ENCODE peak calls at places on chromosome 12, in nine cellular contexts. T is HEK293T; Y is activated CD4-positive, alpha-beta memory T cell treated with anti-CD3 and anti-CD28 coated beads, Interleukin-2, amount 10 ng/mL, durations not matched to agents 7 days and 5 days; H is prostate gland; O is EH; K is transverse colon; D is NT2/D1; P is gastrocnemius medialis; N is NCI-H1092 treated with DMSO at 0.1 percent for 48 hours. X is an unnamed sample.

GRCh38 chr12:69085852-69086251 is 152.9 kb upstream of the CPM start:
- DNase-seq in T (no peak), Y (no peak), H (no peak), O (no peak), K (no peak), D (no peak), P (no peak), N (no peak), X (no peak)

GRCh38 chr12:95986635-95987535 is 9.3 kb downstream of the HAL start:
- DNase-seq in T (no peak), Y (no peak), H (no peak), O (no peak), K (no peak), D (no peak), P (no peak), N (no peak), X (no peak)

GRCh38 chr12:128644664-128645296 is 179.0 kb downstream of the SLC15A4 start:
- DNase-seq in T (peak), Y (peak), H (peak), O (no peak), K (peak), D (peak), P (no peak), N (peak), X (peak)

GRCh38 chr12:67515679-67516363 is 132.7 kb upstream of the DYRK2 start:
- DNase-seq in T (no peak), Y (peak), H (no peak), O (no peak), K (peak), D (no peak), P (peak), N (peak), X (no peak)

GRCh38 chr12:67269632-67270578 is 747 bp downstream of the CAND1 start:
- DNase-seq in T (peak), Y (peak), H (peak), O (peak), K (peak), D (peak), P (no peak), N (peak), X (peak)

GRCh38 chr12:124863409-124864325 is at the start of gene SCARB1:
- DNase-seq in T (peak), Y (peak), H (peak), O (peak), K (peak), D (peak), P (peak), N (peak), X (peak)

GRCh38 chr12:26121841-26122680 is 2.8 kb downstream of the BHLHE41 start:
- DNase-seq in T (peak), Y (peak), H (no peak), O (peak), K (no peak), D (no peak), P (no peak), N (peak), X (no peak)

GRCh38 chr12:57621497-57622292 is 10.5 kb downstream of the ARHGEF25 start:
- DNase-seq in T (peak), Y (peak), H (peak), O (peak), K (peak), D (no peak), P (no peak), N (peak), X (peak)

GRCh38 chr12:83823386-83824045 is 1089.1 kb downstream of the SLC6A15 start:
- DNase-seq in T (peak), Y (peak), H (no peak), O (peak), K (peak), D (peak), P (no peak), N (peak), X (no peak)

GRCh38 chr12:16573652-16574077 is 32.3 kb downstream of the LMO3 start:
- DNase-seq in T (no peak), Y (no peak), H (no peak), O (no peak), K (peak), D (peak), P (peak), N (no peak), X (no peak)

GRCh38 chr12:65170245-65170881 is 980 bp downstream of the LEMD3 start:
- DNase-seq in T (peak), Y (peak), H (peak), O (peak), K (peak), D (peak), P (peak), N (peak), X (peak)

GRCh38 chr12:117583092-117583491 is 221.7 kb upstream of the NOS1 start:
- DNase-seq in T (no peak), Y (no peak), H (no peak), O (no peak), K (no peak), D (no peak), P (no peak), N (no peak), X (no peak)

GRCh38 chr12:66144796-66145754 is 14.5 kb upstream of the LLPH start:
- DNase-seq in T (peak), Y (no peak), H (peak), O (peak), K (peak), D (peak), P (peak), N (peak), X (no peak)

GRCh38 chr12:51269174-51270066 is 795 bp downstream of the SMAGP start:
- DNase-seq in T (peak), Y (peak), H (peak), O (peak), K (peak), D (peak), P (no peak), N (peak), X (peak)

GRCh38 chr12:53761306-53761705 is 9.5 kb upstream of the CISTR start:
- DNase-seq in T (no peak), Y (no peak), H (no peak), O (peak), K (no peak), D (no peak), P (no peak), N (no peak), X (no peak)

GRCh38 chr12:114340231-114340630 is 65.7 kb downstream of the TBX5 start:
- DNase-seq in T (no peak), Y (no peak), H (no peak), O (peak), K (no peak), D (no peak), P (no peak), N (no peak), X (no peak)

GRCh38 chr12:49292729-49293055 is 2.3 kb upstream of the PRPH start:
- DNase-seq in T (no peak), Y (no peak), H (no peak), O (no peak), K (no peak), D (no peak), P (no peak), N (no peak), X (no peak)

X was measured in upper lobe of left lung.